ENCODE peak calls at places on chromosomes 3 and 15, in six cellular contexts. One of them, this sample, is unnamed.

GRCh38 chr15:37199546-37199945 is 99.2 kb upstream of the MEIS2 start:
- DNase-seq in 8988T: no peak
- DNase-seq in left ventricle myocardium inferior: no peak
- DNase-seq in foreskin melanocyte: no peak
- DNase-seq in effector CD4-positive, alpha-beta T cell: no peak
- DNase-seq in sciatic nerve: no peak
- DNase-seq in this sample: no peak

GRCh38 chr3:160665784-160666526 is 11.0 kb upstream of the ARL14 start:
- DNase-seq in 8988T: no peak
- DNase-seq in left ventricle myocardium inferior: no peak
- DNase-seq in foreskin melanocyte: no peak
- DNase-seq in effector CD4-positive, alpha-beta T cell: no peak
- DNase-seq in sciatic nerve: no peak
- DNase-seq in this sample: no peak

GRCh38 chr3:189419022-189419421 is 212.2 kb upstream of the TP63 start:
- DNase-seq in 8988T: no peak
- DNase-seq in left ventricle myocardium inferior: no peak
- DNase-seq in foreskin melanocyte: no peak
- DNase-seq in effector CD4-positive, alpha-beta T cell: no peak
- DNase-seq in sciatic nerve: no peak
- DNase-seq in this sample: peak

GRCh38 chr3:131261137-131261536 is 120.4 kb upstream of the NUDT16 start:
- DNase-seq in 8988T: no peak
- DNase-seq in left ventricle myocardium inferior: no peak
- DNase-seq in foreskin melanocyte: no peak
- DNase-seq in effector CD4-positive, alpha-beta T cell: no peak
- DNase-seq in sciatic nerve: no peak
- DNase-seq in this sample: no peak

GRCh38 chr15:92627014-92627413 is 28.6 kb downstream of the FAM174B start:
- DNase-seq in 8988T: no peak
- DNase-seq in left ventricle myocardium inferior: no peak
- DNase-seq in foreskin melanocyte: no peak
- DNase-seq in effector CD4-positive, alpha-beta T cell: no peak
- DNase-seq in sciatic nerve: no peak
- DNase-seq in this sample: no peak

GRCh38 chr3:124260206-124260915 is 268.4 kb upstream of the ROPN1 start:
- DNase-seq in 8988T: no peak
- DNase-seq in left ventricle myocardium inferior: peak
- DNase-seq in foreskin melanocyte: no peak
- DNase-seq in effector CD4-positive, alpha-beta T cell: no peak
- DNase-seq in sciatic nerve: no peak
- DNase-seq in this sample: no peak

GRCh38 chr3:8929860-8930259 is 33.4 kb downstream of the RAD18 start:
- DNase-seq in 8988T: no peak
- DNase-seq in left ventricle myocardium inferior: no peak
- DNase-seq in foreskin melanocyte: no peak
- DNase-seq in effector CD4-positive, alpha-beta T cell: no peak
- DNase-seq in sciatic nerve: no peak
- DNase-seq in this sample: no peak

GRCh38 chr3:169094204-169094603 is 569.3 kb downstream of the MECOM start:
- DNase-seq in 8988T: no peak
- DNase-seq in left ventricle myocardium inferior: no peak
- DNase-seq in foreskin melanocyte: no peak
- DNase-seq in effector CD4-positive, alpha-beta T cell: no peak
- DNase-seq in sciatic nerve: no peak
- DNase-seq in this sample: no peak

GRCh38 chr3:149554826-149555225 is 80.3 kb downstream of the TM4SF4 start:
- DNase-seq in 8988T: no peak
- DNase-seq in left ventricle myocardium inferior: no peak
- DNase-seq in foreskin melanocyte: no peak
- DNase-seq in effector CD4-positive, alpha-beta T cell: no peak
- DNase-seq in sciatic nerve: no peak
- DNase-seq in this sample: no peak

GRCh38 chr15:71743861-71744382 is 66.4 kb upstream of the NR2E3 start:
- DNase-seq in 8988T: no peak
- DNase-seq in left ventricle myocardium inferior: no peak
- DNase-seq in foreskin melanocyte: peak
- DNase-seq in effector CD4-positive, alpha-beta T cell: peak
- DNase-seq in sciatic nerve: peak
- DNase-seq in this sample: peak

GRCh38 chr15:85793641-85794597 is 806 bp downstream of the KLHL25 start:
- DNase-seq in 8988T: no peak
- DNase-seq in left ventricle myocardium inferior: no peak
- DNase-seq in foreskin melanocyte: no peak
- DNase-seq in effector CD4-positive, alpha-beta T cell: peak
- DNase-seq in sciatic nerve: peak
- DNase-seq in this sample: peak

GRCh38 chr15:36798366-36798765 is 218.9 kb downstream of the CDIN1 start:
- DNase-seq in 8988T: no peak
- DNase-seq in left ventricle myocardium inferior: no peak
- DNase-seq in foreskin melanocyte: no peak
- DNase-seq in effector CD4-positive, alpha-beta T cell: no peak
- DNase-seq in sciatic nerve: no peak
- DNase-seq in this sample: no peak

GRCh38 chr3:160183375-160184076 is 41.7 kb upstream of the C3orf80 start:
- DNase-seq in 8988T: no peak
- DNase-seq in left ventricle myocardium inferior: no peak
- DNase-seq in foreskin melanocyte: no peak
- DNase-seq in effector CD4-positive, alpha-beta T cell: no peak
- DNase-seq in sciatic nerve: no peak
- DNase-seq in this sample: no peak

GRCh38 chr3:30408105-30408557 is 198.3 kb upstream of the TGFBR2 start:
- DNase-seq in 8988T: no peak
- DNase-seq in left ventricle myocardium inferior: no peak
- DNase-seq in foreskin melanocyte: no peak
- DNase-seq in effector CD4-positive, alpha-beta T cell: no peak
- DNase-seq in sciatic nerve: no peak
- DNase-seq in this sample: no peak

GRCh38 chr15:62506217-62506805 is 341.2 kb upstream of the C2CD4B start:
- DNase-seq in 8988T: no peak
- DNase-seq in left ventricle myocardium inferior: no peak
- DNase-seq in foreskin melanocyte: peak
- DNase-seq in effector CD4-positive, alpha-beta T cell: no peak
- DNase-seq in sciatic nerve: no peak
- DNase-seq in this sample: no peak

GRCh38 chr3:194961555-194961954 is 275.9 kb downstream of the FAM43A start:
- DNase-seq in 8988T: no peak
- DNase-seq in left ventricle myocardium inferior: no peak
- DNase-seq in foreskin melanocyte: no peak
- DNase-seq in effector CD4-positive, alpha-beta T cell: no peak
- DNase-seq in sciatic nerve: no peak
- DNase-seq in this sample: no peak

GRCh38 chr3:97960561-97961275 is 11.5 kb downstream of the RIOX2 start:
- DNase-seq in 8988T: no peak
- DNase-seq in left ventricle myocardium inferior: no peak
- DNase-seq in foreskin melanocyte: no peak
- DNase-seq in effector CD4-positive, alpha-beta T cell: no peak
- DNase-seq in sciatic nerve: no peak
- DNase-seq in this sample: no peak